ENCODE peak calls at places on chromosomes 1 and 21, in seven cellular contexts. G is H1, X is Peyer's patch, U is esophagus squamous epithelium, A is right lobe of liver, Y is thyroid gland, J is stomach. I is an unnamed sample.

GRCh38 chr1:66788231-66788939 is 12.7 kb downstream of the INSL5 start:
- DNase-seq in G (no peak), X (no peak), U (no peak), A (no peak), Y (no peak), J (no peak), I (no peak)

GRCh38 chr1:11355594-11356467 is 82.8 kb downstream of the UBIAD1 start:
- DNase-seq in G (peak), X (no peak), U (no peak), A (no peak), Y (peak), J (no peak), I (no peak)

GRCh38 chr1:19445417-19446342 is 39.7 kb downstream of the CAPZB start:
- DNase-seq in G (no peak), X (no peak), U (no peak), A (peak), Y (peak), J (peak), I (no peak)

GRCh38 chr1:1132042-1132927 is 16.4 kb upstream of the C1orf159 start:
- DNase-seq in G (no peak), X (no peak), U (no peak), A (no peak), Y (no peak), J (peak), I (peak)

GRCh38 chr1:219347843-219348475 is 174.3 kb downstream of the LYPLAL1 start:
- DNase-seq in G (no peak), X (no peak), U (no peak), A (peak), Y (peak), J (peak), I (no peak)

GRCh38 chr1:15000030-15000429 is 153.5 kb upstream of the TMEM51 start:
- DNase-seq in G (no peak), X (no peak), U (no peak), A (no peak), Y (no peak), J (no peak), I (no peak)

GRCh38 chr1:213303286-213303685 is 252.2 kb downstream of the RPS6KC1 start:
- DNase-seq in G (no peak), X (no peak), U (no peak), A (no peak), Y (no peak), J (no peak), I (no peak)

GRCh38 chr1:42240964-42241755 is 76.6 kb upstream of the GUCA2A start:
- DNase-seq in G (no peak), X (no peak), U (no peak), A (no peak), Y (no peak), J (no peak), I (no peak)

GRCh38 chr21:41931041-41931451 is 22.8 kb downstream of the C2CD2 start:
- DNase-seq in G (no peak), X (no peak), U (no peak), A (no peak), Y (peak), J (no peak), I (no peak)

GRCh38 chr1:236526079-236526478 is 2.3 kb downstream of the LGALS8 start:
- DNase-seq in G (no peak), X (no peak), U (no peak), A (no peak), Y (no peak), J (no peak), I (no peak)

GRCh38 chr1:236524892-236525179 is 1.1 kb downstream of the LGALS8 start:
- DNase-seq in G (no peak), X (no peak), U (no peak), A (no peak), Y (no peak), J (no peak), I (no peak)

GRCh38 chr1:236524142-236524891 is 535 bp downstream of the LGALS8 start:
- DNase-seq in G (no peak), X (peak), U (no peak), A (peak), Y (no peak), J (peak), I (no peak)

GRCh38 chr1:236522937-236523703 is 662 bp upstream of the LGALS8 start:
- DNase-seq in G (no peak), X (no peak), U (no peak), A (peak), Y (peak), J (peak), I (peak)

GRCh38 chr1:236523704-236524141 is at the start of gene LGALS8:
- DNase-seq in G (no peak), X (peak), U (peak), A (peak), Y (peak), J (peak), I (peak)
- TF ChIP-seq POLR2A in G (no peak), X (peak), U (no peak), A (peak), Y (peak), J (no peak), I (no peak)

GRCh38 chr1:10001016-10001665 is 4.1 kb downstream of the RBP7 start:
- DNase-seq in G (no peak), X (no peak), U (no peak), A (no peak), Y (no peak), J (no peak), I (no peak)

GRCh38 chr1:9990944-9991343 is 6.1 kb upstream of the RBP7 start:
- DNase-seq in G (no peak), X (no peak), U (no peak), A (peak), Y (no peak), J (no peak), I (no peak)

GRCh38 chr1:9992910-9993309 is 4.1 kb upstream of the RBP7 start:
- DNase-seq in G (no peak), X (no peak), U (no peak), A (no peak), Y (no peak), J (no peak), I (no peak)

GRCh38 chr1:9993571-9994075 is 3.4 kb upstream of the RBP7 start:
- DNase-seq in G (no peak), X (no peak), U (no peak), A (no peak), Y (no peak), J (no peak), I (no peak)

GRCh38 chr1:9996624-9997582 is at the start of gene RBP7:
- DNase-seq in G (peak), X (no peak), U (no peak), A (peak), Y (peak), J (peak), I (no peak)
- H3K4me3 ChIP-seq in G (peak), X (peak), U (peak), A (peak), Y (peak), J (peak), I (peak)

DNA sequence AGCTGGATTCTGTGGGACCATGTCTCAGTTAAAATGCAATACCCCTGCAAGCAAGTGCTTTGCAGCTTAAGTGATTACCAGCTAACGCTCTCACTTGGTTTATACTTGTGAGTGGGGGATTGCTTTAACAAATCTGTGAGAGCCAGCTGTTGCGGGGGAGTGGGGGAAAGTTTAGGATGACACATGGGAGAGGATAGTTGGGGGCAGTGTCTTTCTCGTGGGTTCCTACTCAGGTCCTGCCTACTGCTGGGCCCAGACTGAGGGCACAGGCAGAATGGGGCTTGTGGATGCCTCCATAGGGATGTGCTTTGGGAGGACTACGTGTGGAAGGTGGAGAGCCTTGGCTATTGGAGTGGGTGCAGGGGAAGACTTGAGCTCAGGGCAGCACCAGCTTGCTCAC is 60.1 kb downstream of the ELK4 start:
- DNase-seq in G (no peak), X (no peak), U (no peak), A (peak), Y (no peak), J (peak), I (no peak)
- TF ChIP-seq POLR2A in G (no peak), X (no peak), U (no peak), A (no peak), Y (no peak), J (no peak), I (no peak)

GRCh38 chr1:207049974-207050391 is 1.0 kb downstream of the YOD1 start:
- DNase-seq in G (no peak), X (peak), U (no peak), A (no peak), Y (peak), J (peak), I (no peak)

GRCh38 chr1:207052736-207053545 is at the start of gene PFKFB2:
- DNase-seq in G (peak), X (peak), U (peak), A (peak), Y (peak), J (peak), I (peak)

GRCh38 chr1:207050428-207050767 is 610 bp downstream of the YOD1 start:
- DNase-seq in G (no peak), X (peak), U (no peak), A (no peak), Y (peak), J (no peak), I (no peak)

GRCh38 chr1:207050768-207051614 is at the start of gene YOD1:
- DNase-seq in G (peak), X (peak), U (peak), A (peak), Y (peak), J (peak), I (peak)

GRCh38 chr1:207051615-207051943 is 571 bp upstream of the YOD1 start:
- DNase-seq in G (no peak), X (no peak), U (no peak), A (no peak), Y (no peak), J (no peak), I (no peak)
- H3K4me3 ChIP-seq in G (peak), X (peak), U (peak), A (no peak), Y (no peak), J (peak), I (peak)

DNA sequence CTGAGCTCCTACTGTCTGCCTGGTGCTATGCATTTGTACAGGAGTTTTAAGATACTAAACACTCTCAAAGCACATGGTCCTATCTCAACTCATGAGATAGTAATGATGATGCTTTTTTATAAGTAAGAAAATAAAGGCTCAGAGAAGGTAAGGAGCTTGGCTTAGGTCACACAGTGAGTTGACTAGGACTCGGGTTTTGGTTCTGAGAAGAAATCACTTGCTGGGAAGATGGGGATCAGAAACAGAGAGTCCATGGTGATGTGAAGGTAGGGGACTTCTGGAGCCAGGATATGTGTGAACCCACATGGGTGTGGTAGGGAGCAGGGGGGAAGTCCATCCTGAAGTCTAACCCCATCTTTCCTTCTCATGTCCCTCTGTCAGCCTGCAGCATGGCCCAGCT is 3.7 kb downstream of the BCAN start:
- DNase-seq in G (no peak), X (no peak), U (no peak), A (no peak), Y (no peak), J (no peak), I (no peak)
- TF ChIP-seq POLR2A in G (no peak), X (no peak), U (no peak), A (no peak), Y (no peak), J (no peak), I (no peak)

GRCh38 chr1:59058681-59059441 is 238.0 kb upstream of the FGGY start:
- DNase-seq in G (no peak), X (no peak), U (no peak), A (no peak), Y (no peak), J (no peak), I (no peak)

GRCh38 chr1:59064592-59064991 is 232.3 kb upstream of the FGGY start:
- DNase-seq in G (no peak), X (no peak), U (no peak), A (no peak), Y (no peak), J (no peak), I (no peak)

GRCh38 chr1:59063501-59063900 is 233.4 kb upstream of the FGGY start:
- DNase-seq in G (no peak), X (peak), U (no peak), A (no peak), Y (no peak), J (no peak), I (no peak)

GRCh38 chr1:59062743-59063142 is 234.2 kb upstream of the FGGY start:
- DNase-seq in G (no peak), X (no peak), U (no peak), A (no peak), Y (peak), J (peak), I (no peak)

GRCh38 chr1:59061876-59062275 is 235.0 kb upstream of the FGGY start:
- DNase-seq in G (no peak), X (peak), U (no peak), A (no peak), Y (peak), J (no peak), I (peak)
- H3K4me3 ChIP-seq in G (no peak), X (no peak), U (peak), A (peak), Y (no peak), J (no peak), I (peak)

GRCh38 chr1:222814536-222815366 is at the start of gene DISP1:
- DNase-seq in G (no peak), X (peak), U (no peak), A (peak), Y (peak), J (peak), I (peak)
- TF ChIP-seq POLR2A in G (peak), X (peak), U (peak), A (peak), Y (peak), J (no peak), I (no peak)